ENCODE peak calls at places on chromosomes 1 and 21, in ten cellular contexts. P is mucosa of descending colon; U is BE2C; W is activated CD8-positive, alpha-beta T cell treated with anti-CD3 and anti-CD28 coated beads for 36 hours; C is endothelial cell; Y is breast epithelium; S is CD8-positive, alpha-beta T cell; I is fibroblast of the aortic adventitia; D is GM13977; N is osteocyte. J is an unnamed sample.

GRCh38 chr1:190453550-190453949 is 24.1 kb downstream of the BRINP3 start:
- DNase-seq in D (no peak), U (no peak), Y (no peak), I (peak; percentile 10), N (no peak), C (no peak), P (no peak), S (no peak), W (no peak), J (no peak)

GRCh38 chr1:12615916-12616708 is 1.9 kb downstream of the DHRS3 start:
- DNase-seq in S (no peak), U (no peak), D (no peak), Y (peak; percentile 76), I (peak; percentile 52), C (peak; percentile 36), W (peak; percentile 24), N (no peak), P (peak; percentile 79), J (no peak)

GRCh38 chr1:60281360-60281932 is 207.9 kb upstream of the C1orf87 start:
- DNase-seq in I (peak; percentile 81), Y (peak; percentile 61), S (no peak), D (peak; percentile 52), W (peak; percentile 63), P (peak; percentile 65), N (peak; percentile 85), C (peak; percentile 73), U (peak; percentile 72), J (peak; percentile 53)

GRCh38 chr1:211738709-211739301 is 63.4 kb upstream of the NEK2 start:
- DNase-seq in S (no peak), I (no peak), U (no peak), C (no peak), Y (no peak), D (no peak), P (no peak), W (peak; percentile 72), N (no peak), J (no peak)

GRCh38 chr1:53992085-53992874 is 25.7 kb downstream of the LDLRAD1 start:
- DNase-seq in U (no peak), N (no peak), Y (no peak), C (no peak), W (peak; percentile 9), P (no peak), S (no peak), I (peak; percentile 7), D (no peak), J (no peak)

GRCh38 chr1:230176871-230177411 is 109.9 kb downstream of the GALNT2 start:
- DNase-seq in Y (no peak), W (peak; percentile 40), N (peak; percentile 69), I (peak; percentile 81), D (no peak), P (peak; percentile 41), C (no peak), S (no peak), U (peak; percentile 93), J (no peak)

GRCh38 chr1:13492711-13493110 is 21.1 kb downstream of the LRRC38 start:
- DNase-seq in N (no peak), Y (no peak), I (no peak), W (no peak), P (no peak), C (no peak), D (no peak), U (no peak), S (no peak), J (no peak)

GRCh38 chr1:117260761-117261462 is 50.2 kb upstream of the VTCN1 start:
- DNase-seq in W (no peak), I (no peak), N (no peak), D (no peak), Y (no peak), U (no peak), C (no peak), S (no peak), P (no peak), J (no peak)

GRCh38 chr1:1291611-1292441 is 11.6 kb downstream of the SCNN1D start:
- DNase-seq in N (no peak), C (peak; percentile 75), P (peak; percentile 88), I (peak; percentile 60), S (peak; percentile 55), W (peak; percentile 84), Y (peak; percentile 80), D (peak; percentile 89), U (peak; percentile 87), J (peak; percentile 91)

GRCh38 chr21:34336245-34336644 is 27.6 kb upstream of the KCNE2 start:
- DNase-seq in Y (no peak), S (no peak), N (no peak), P (no peak), C (no peak), U (no peak), W (no peak), I (no peak), D (no peak), J (no peak)

GRCh38 chr1:168092566-168093355 is 44.0 kb downstream of the GPR161 start:
- DNase-seq in D (no peak), S (no peak), Y (no peak), C (no peak), U (no peak), I (peak; percentile 35), N (peak; percentile 57), W (no peak), P (no peak), J (no peak)

GRCh38 chr1:206685749-206686485 is 1.2 kb downstream of the MAPKAPK2 start:
- DNase-seq in S (peak; percentile 18), C (peak; percentile 56), P (peak; percentile 61), N (no peak), D (peak; percentile 77), W (peak; percentile 72), Y (peak; percentile 60), U (peak; percentile 42), I (peak; percentile 75), J (peak; percentile 74)

GRCh38 chr1:25083481-25084345 is 148.6 kb downstream of the SYF2 start:
- DNase-seq in S (no peak), W (no peak), I (no peak), Y (no peak), N (no peak), U (no peak), P (no peak), D (no peak), C (no peak), J (no peak)

GRCh38 chr1:11823366-11824137 is 17.6 kb downstream of the CLCN6 start:
- DNase-seq in S (no peak), D (no peak), C (no peak), I (no peak), W (no peak), P (no peak), U (no peak), N (no peak), Y (peak; percentile 24), J (no peak)

GRCh38 chr1:109475261-109475660 is 8.4 kb upstream of the ATXN7L2 start:
- DNase-seq in P (no peak), I (no peak), Y (no peak), N (no peak), U (no peak), W (no peak), C (no peak), S (no peak), D (no peak), J (no peak)

GRCh38 chr1:19463204-19463803 is 22.0 kb downstream of the CAPZB start:
- DNase-seq in C (no peak), Y (no peak), S (peak; percentile 58), D (no peak), W (peak; percentile 81), P (peak; percentile 70), I (no peak), U (no peak), N (no peak), J (no peak)

GRCh38 chr1:234862944-234863515 is 253.1 kb upstream of the IRF2BP2 start:
- DNase-seq in N (no peak), C (no peak), D (no peak), W (no peak), S (no peak), P (peak; percentile 74), Y (peak; percentile 82), I (peak; percentile 48), U (no peak), J (no peak)

GRCh38 chr1:87757700-87758099 is 429.0 kb downstream of the LMO4 start:
- DNase-seq in S (no peak), I (no peak), U (no peak), Y (no peak), C (no peak), P (no peak), W (no peak), D (no peak), N (no peak), J (no peak)

GRCh38 chr1:14363191-14363590 is 235.3 kb upstream of the KAZN start:
- DNase-seq in D (no peak), I (peak; percentile 42), U (no peak), W (peak; percentile 7), S (no peak), N (no peak), C (no peak), Y (no peak), P (no peak), J (no peak)

GRCh38 chr1:219220945-219221344 is 47.3 kb downstream of the LYPLAL1 start:
- DNase-seq in Y (no peak), W (no peak), N (no peak), U (no peak), S (no peak), C (no peak), D (peak; percentile 23), P (no peak), I (peak; percentile 26), J (peak; percentile 47)
- TF ChIP-seq CTCF in Y (no peak), W (no peak), N (no peak), U (no peak), S (no peak), C (no peak), D (peak; percentile 41), P (no peak), I (peak; percentile 21), J (no peak)

DNA sequence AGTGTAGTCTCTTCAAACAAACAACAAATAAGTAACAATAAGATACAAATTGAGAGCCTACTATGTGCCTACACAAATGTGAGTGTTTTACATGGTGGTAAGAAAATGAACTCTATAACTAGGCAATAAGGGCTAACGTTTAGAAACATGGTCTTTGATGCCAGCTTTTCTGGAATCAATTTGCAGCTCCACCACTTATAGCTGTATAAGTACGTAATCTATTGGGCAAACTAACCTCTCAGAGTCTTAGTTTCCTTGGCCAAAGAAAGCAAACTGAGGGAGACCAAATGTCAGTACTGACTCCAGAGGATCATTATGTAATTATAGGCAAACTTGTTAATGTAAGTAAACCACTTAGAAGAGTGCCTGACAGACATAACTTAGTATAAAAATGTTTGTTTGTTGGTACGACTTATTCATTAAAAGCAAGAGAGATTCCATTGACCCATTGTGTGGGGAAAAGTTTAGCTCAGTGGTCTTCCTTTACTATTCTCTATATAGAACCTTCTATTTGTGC is 59.7 kb downstream of the LBR start:
- DNase-seq in P (no peak), C (no peak), U (no peak), I (no peak), Y (no peak), N (no peak), W (no peak), S (no peak), D (no peak), J (no peak)
- TF ChIP-seq CTCF in P (no peak), C (no peak), U (no peak), I (no peak), Y (no peak), N (no peak), W (no peak), S (no peak), D (no peak), J (no peak)

GRCh38 chr1:70143052-70143659 is 62.2 kb downstream of the LRRC40 start:
- DNase-seq in U (no peak), W (no peak), I (peak; percentile 73), C (no peak), N (no peak), D (no peak), P (no peak), Y (no peak), S (no peak), J (no peak)
- TF ChIP-seq CTCF in U (no peak), W (no peak), I (peak; percentile 38), C (no peak), N (peak; percentile 56), D (no peak), P (no peak), Y (no peak), S (no peak), J (no peak)

GRCh38 chr1:245754463-245754961 is 599.7 kb downstream of the KIF26B start:
- DNase-seq in D (no peak), I (no peak), C (no peak), N (no peak), Y (no peak), W (no peak), S (no peak), U (peak; percentile 28), P (no peak), J (no peak)
- TF ChIP-seq CTCF in D (no peak), I (no peak), C (no peak), N (no peak), Y (no peak), W (no peak), S (no peak), U (peak; percentile 27), P (no peak), J (no peak)

J was measured in GM20000.